ENCODE peak calls at places on chromosome 12, in six cellular contexts. R is HFF-Myc, A is foreskin fibroblast, I is fibroblast of lung, O is sigmoid colon, J is heart right ventricle. B is an unnamed sample.

GRCh38 chr12:27493260-27493935 is 30.6 kb upstream of the PPFIBP1 start:
- DNase-seq in O (no peak), J (no peak), I (no peak), R (no peak), A (no peak), B (peak)

GRCh38 chr12:115464008-115464672 is 780.2 kb upstream of the TBX3 start:
- DNase-seq in J (no peak), I (no peak), A (no peak), O (no peak), R (no peak), B (no peak)

GRCh38 chr12:77299910-77300772 is 234.8 kb upstream of the E2F7 start:
- DNase-seq in O (no peak), A (peak), J (no peak), R (no peak), I (peak), B (peak)

GRCh38 chr12:117300131-117300530 is 61.3 kb downstream of the NOS1 start:
- DNase-seq in O (no peak), I (no peak), R (no peak), A (no peak), J (no peak), B (no peak)

GRCh38 chr12:67750528-67751183 is 102.1 kb downstream of the DYRK2 start:
- DNase-seq in J (no peak), O (no peak), R (no peak), I (no peak), A (no peak), B (no peak)

GRCh38 chr12:124804011-124804621 is 59.5 kb downstream of the SCARB1 start:
- DNase-seq in I (peak), A (no peak), R (peak), O (peak), J (no peak), B (peak)

GRCh38 chr12:107903377-107904061 is 129.0 kb downstream of the ASCL4 start:
- DNase-seq in A (no peak), J (peak), R (no peak), I (no peak), O (no peak), B (no peak)

GRCh38 chr12:32309811-32310755 is 89.3 kb upstream of the FGD4 start:
- DNase-seq in A (no peak), J (no peak), O (no peak), R (no peak), I (peak), B (peak)

GRCh38 chr12:85225501-85225900 is 54.5 kb upstream of the ALX1 start:
- DNase-seq in A (no peak), O (no peak), I (no peak), R (no peak), J (no peak), B (no peak)

GRCh38 chr12:34356233-34356987 is 334.1 kb downstream of the ALG10 start:
- DNase-seq in J (no peak), O (no peak), R (no peak), I (no peak), A (no peak), B (no peak)

GRCh38 chr12:70043490-70044138 is 199.6 kb upstream of the CNOT2 start:
- DNase-seq in R (no peak), A (no peak), O (no peak), J (peak), I (no peak), B (peak)

GRCh38 chr12:71069317-71069716 is 88.5 kb downstream of the TSPAN8 start:
- DNase-seq in I (peak), J (no peak), O (no peak), R (no peak), A (no peak), B (no peak)

GRCh38 chr12:85509081-85509856 is 229.2 kb downstream of the ALX1 start:
- DNase-seq in I (no peak), J (no peak), A (no peak), O (no peak), R (no peak), B (no peak)

GRCh38 chr12:94165670-94166069 is 17.3 kb downstream of the PLXNC1 start:
- DNase-seq in O (no peak), A (no peak), I (no peak), J (no peak), R (no peak), B (no peak)
- H3K4me3 ChIP-seq in O (no peak), A (no peak), I (no peak), J (no peak), R (no peak), B (no peak)

GRCh38 chr12:1662761-1663439 is 28.0 kb upstream of the ADIPOR2 start:
- DNase-seq in O (peak), A (peak), I (peak), J (peak), R (no peak), B (peak)

GRCh38 chr12:1666685-1667162 is 24.1 kb upstream of the ADIPOR2 start:
- DNase-seq in R (no peak), I (no peak), O (no peak), A (no peak), J (no peak), B (no peak)

GRCh38 chr12:1663440-1664132 is 27.3 kb upstream of the ADIPOR2 start:
- DNase-seq in O (no peak), R (no peak), A (no peak), I (no peak), J (no peak), B (no peak)

GRCh38 chr12:1666215-1666614 is 24.7 kb upstream of the ADIPOR2 start:
- DNase-seq in J (no peak), I (no peak), R (no peak), O (no peak), A (no peak), B (no peak)

GRCh38 chr12:1665366-1665765 is 25.5 kb upstream of the ADIPOR2 start:
- DNase-seq in A (no peak), J (no peak), O (no peak), R (no peak), I (no peak), B (no peak)
- TF ChIP-seq CTCF in A (no peak), J (no peak), O (no peak), R (no peak), I (no peak), B (no peak)

DNA sequence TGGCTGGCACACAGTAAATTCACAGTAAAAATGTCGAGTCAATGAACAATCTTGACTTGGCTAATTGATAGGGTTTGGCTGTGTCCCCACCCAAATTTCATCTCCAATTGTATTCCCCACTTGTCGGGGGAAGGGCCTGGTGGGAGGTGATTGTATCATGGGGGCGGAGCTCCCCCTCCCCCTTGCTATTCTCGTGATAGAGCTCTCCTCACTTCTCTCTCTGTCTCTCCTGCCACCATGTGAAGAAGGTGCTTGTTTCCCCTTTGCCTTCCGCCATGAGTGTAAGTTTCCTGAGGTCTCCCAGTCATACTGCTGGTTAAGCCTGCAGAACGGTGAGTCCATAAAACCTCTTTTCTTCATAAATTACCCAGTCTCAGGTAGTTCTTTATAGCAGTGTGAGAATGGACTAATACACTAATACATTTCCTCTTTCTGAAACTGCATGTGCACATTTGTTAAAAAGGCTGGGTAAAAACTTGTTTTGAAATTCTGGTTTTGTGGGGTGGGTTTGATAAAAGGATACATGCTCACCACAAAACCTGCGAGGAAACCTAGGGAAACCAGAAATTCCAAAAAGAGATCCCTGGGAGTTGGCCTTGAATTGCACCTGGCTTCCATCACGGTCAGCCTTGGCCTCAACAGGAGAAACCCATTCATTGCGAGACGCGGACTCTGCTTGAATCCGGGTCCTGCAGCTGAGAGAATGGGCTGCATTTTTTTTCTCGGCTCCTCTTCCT is 16.2 kb upstream of the MYL2 start:
- DNase-seq in I (no peak), R (no peak), J (no peak), A (no peak), O (no peak), B (no peak)
- H3K4me3 ChIP-seq in I (no peak), R (no peak), J (peak), A (no peak), O (no peak), B (no peak)

GRCh38 chr12:46401703-46402102 is 29.1 kb upstream of the SLC38A2 start:
- DNase-seq in O (no peak), I (peak), J (no peak), R (no peak), A (peak), B (peak)
- TF ChIP-seq CTCF in O (no peak), I (peak), J (peak), R (no peak), A (peak), B (peak)

GRCh38 chr12:11651785-11652184 is 2.3 kb downstream of the ETV6 start:
- DNase-seq in J (no peak), A (no peak), I (peak), O (no peak), R (no peak), B (peak)

GRCh38 chr12:11652351-11653040 is 3.0 kb downstream of the ETV6 start:
- DNase-seq in I (peak), A (peak), R (no peak), O (peak), J (peak), B (peak)

GRCh38 chr12:11651377-11651776 is 1.9 kb downstream of the ETV6 start:
- DNase-seq in J (no peak), R (no peak), A (no peak), O (no peak), I (peak), B (no peak)

GRCh38 chr12:11654338-11654737 is 4.9 kb downstream of the ETV6 start:
- DNase-seq in J (no peak), A (no peak), O (no peak), I (no peak), R (no peak), B (no peak)

GRCh38 chr12:11653215-11653753 is 3.8 kb downstream of the ETV6 start:
- DNase-seq in A (no peak), J (no peak), I (peak), R (no peak), O (no peak), B (peak)
- H3K4me3 ChIP-seq in A (peak), J (peak), I (peak), R (peak), O (peak), B (no peak)